ENCODE peak calls at places on chromosomes 3 and 15, in five cellular contexts. One of them, this sample, is unnamed.

GRCh38 chr3:188510366-188510765 is 356.4 kb downstream of the LPP start:
- DNase-seq in astrocyte of the hippocampus: peak
- DNase-seq in hippocampal formation: no peak
- DNase-seq in activated CD4-positive, alpha-beta T cell treated with anti-CD3 and anti-CD28 coated beads, Interleukin-2, amount 10 ng/mL, durations not matched to agents 7 days and 5 days: no peak
- DNase-seq in stimulated activated CD8-positive, alpha-beta memory T cell treated with anti-CD3 and anti-CD28 coated beads, Interleukin-7, amount 100 ng/mL, for 24 hours: no peak
- DNase-seq in this sample: no peak

GRCh38 chr15:85488997-85489396 is 108.6 kb downstream of the AKAP13 start:
- DNase-seq in stimulated activated CD8-positive, alpha-beta memory T cell treated with anti-CD3 and anti-CD28 coated beads, Interleukin-7, amount 100 ng/mL, for 24 hours: no peak
- DNase-seq in hippocampal formation: no peak
- DNase-seq in astrocyte of the hippocampus: no peak
- DNase-seq in activated CD4-positive, alpha-beta T cell treated with anti-CD3 and anti-CD28 coated beads, Interleukin-2, amount 10 ng/mL, durations not matched to agents 7 days and 5 days: no peak
- DNase-seq in this sample: no peak

GRCh38 chr15:88664151-88664778 is 25.4 kb downstream of the ISG20 start:
- DNase-seq in stimulated activated CD8-positive, alpha-beta memory T cell treated with anti-CD3 and anti-CD28 coated beads, Interleukin-7, amount 100 ng/mL, for 24 hours: no peak
- DNase-seq in activated CD4-positive, alpha-beta T cell treated with anti-CD3 and anti-CD28 coated beads, Interleukin-2, amount 10 ng/mL, durations not matched to agents 7 days and 5 days: peak
- DNase-seq in hippocampal formation: peak
- DNase-seq in astrocyte of the hippocampus: no peak
- DNase-seq in this sample: peak

GRCh38 chr3:71226565-71227281 is 356.8 kb downstream of the FOXP1 start:
- DNase-seq in activated CD4-positive, alpha-beta T cell treated with anti-CD3 and anti-CD28 coated beads, Interleukin-2, amount 10 ng/mL, durations not matched to agents 7 days and 5 days: peak
- DNase-seq in stimulated activated CD8-positive, alpha-beta memory T cell treated with anti-CD3 and anti-CD28 coated beads, Interleukin-7, amount 100 ng/mL, for 24 hours: peak
- DNase-seq in hippocampal formation: no peak
- DNase-seq in astrocyte of the hippocampus: peak
- DNase-seq in this sample: no peak

GRCh38 chr3:54870423-54870822 is 57.4 kb downstream of the LRTM1 start:
- DNase-seq in stimulated activated CD8-positive, alpha-beta memory T cell treated with anti-CD3 and anti-CD28 coated beads, Interleukin-7, amount 100 ng/mL, for 24 hours: no peak
- DNase-seq in astrocyte of the hippocampus: peak
- DNase-seq in activated CD4-positive, alpha-beta T cell treated with anti-CD3 and anti-CD28 coated beads, Interleukin-2, amount 10 ng/mL, durations not matched to agents 7 days and 5 days: no peak
- DNase-seq in hippocampal formation: peak
- DNase-seq in this sample: no peak

GRCh38 chr3:30473374-30474051 is 132.9 kb upstream of the TGFBR2 start:
- DNase-seq in activated CD4-positive, alpha-beta T cell treated with anti-CD3 and anti-CD28 coated beads, Interleukin-2, amount 10 ng/mL, durations not matched to agents 7 days and 5 days: no peak
- DNase-seq in stimulated activated CD8-positive, alpha-beta memory T cell treated with anti-CD3 and anti-CD28 coated beads, Interleukin-7, amount 100 ng/mL, for 24 hours: no peak
- DNase-seq in hippocampal formation: no peak
- DNase-seq in astrocyte of the hippocampus: no peak
- DNase-seq in this sample: no peak

GRCh38 chr3:103006541-103006940 is 571.7 kb downstream of the ZPLD1 start:
- DNase-seq in stimulated activated CD8-positive, alpha-beta memory T cell treated with anti-CD3 and anti-CD28 coated beads, Interleukin-7, amount 100 ng/mL, for 24 hours: no peak
- DNase-seq in hippocampal formation: no peak
- DNase-seq in activated CD4-positive, alpha-beta T cell treated with anti-CD3 and anti-CD28 coated beads, Interleukin-2, amount 10 ng/mL, durations not matched to agents 7 days and 5 days: no peak
- DNase-seq in astrocyte of the hippocampus: no peak
- DNase-seq in this sample: no peak

GRCh38 chr15:85667491-85668424 is 127.0 kb downstream of the KLHL25 start:
- DNase-seq in hippocampal formation: no peak
- DNase-seq in astrocyte of the hippocampus: peak
- DNase-seq in activated CD4-positive, alpha-beta T cell treated with anti-CD3 and anti-CD28 coated beads, Interleukin-2, amount 10 ng/mL, durations not matched to agents 7 days and 5 days: peak
- DNase-seq in stimulated activated CD8-positive, alpha-beta memory T cell treated with anti-CD3 and anti-CD28 coated beads, Interleukin-7, amount 100 ng/mL, for 24 hours: no peak
- DNase-seq in this sample: no peak

GRCh38 chr3:38130631-38131065 is 6.3 kb downstream of the ACAA1 start:
- DNase-seq in activated CD4-positive, alpha-beta T cell treated with anti-CD3 and anti-CD28 coated beads, Interleukin-2, amount 10 ng/mL, durations not matched to agents 7 days and 5 days: no peak
- DNase-seq in hippocampal formation: no peak
- DNase-seq in stimulated activated CD8-positive, alpha-beta memory T cell treated with anti-CD3 and anti-CD28 coated beads, Interleukin-7, amount 100 ng/mL, for 24 hours: no peak
- DNase-seq in astrocyte of the hippocampus: no peak
- DNase-seq in this sample: no peak

GRCh38 chr3:50194903-50195500 is 3.6 kb downstream of the GNAT1 start:
- DNase-seq in activated CD4-positive, alpha-beta T cell treated with anti-CD3 and anti-CD28 coated beads, Interleukin-2, amount 10 ng/mL, durations not matched to agents 7 days and 5 days: no peak
- DNase-seq in hippocampal formation: no peak
- DNase-seq in astrocyte of the hippocampus: no peak
- DNase-seq in stimulated activated CD8-positive, alpha-beta memory T cell treated with anti-CD3 and anti-CD28 coated beads, Interleukin-7, amount 100 ng/mL, for 24 hours: no peak
- DNase-seq in this sample: no peak

GRCh38 chr3:111326144-111326995 is 215.6 kb upstream of the CD96 start:
- DNase-seq in hippocampal formation: no peak
- DNase-seq in activated CD4-positive, alpha-beta T cell treated with anti-CD3 and anti-CD28 coated beads, Interleukin-2, amount 10 ng/mL, durations not matched to agents 7 days and 5 days: no peak
- DNase-seq in stimulated activated CD8-positive, alpha-beta memory T cell treated with anti-CD3 and anti-CD28 coated beads, Interleukin-7, amount 100 ng/mL, for 24 hours: no peak
- DNase-seq in astrocyte of the hippocampus: no peak
- DNase-seq in this sample: no peak

GRCh38 chr15:71807125-71807629 is 3.2 kb upstream of the NR2E3 start:
- DNase-seq in astrocyte of the hippocampus: peak
- DNase-seq in hippocampal formation: no peak
- DNase-seq in activated CD4-positive, alpha-beta T cell treated with anti-CD3 and anti-CD28 coated beads, Interleukin-2, amount 10 ng/mL, durations not matched to agents 7 days and 5 days: no peak
- DNase-seq in stimulated activated CD8-positive, alpha-beta memory T cell treated with anti-CD3 and anti-CD28 coated beads, Interleukin-7, amount 100 ng/mL, for 24 hours: no peak
- DNase-seq in this sample: no peak

GRCh38 chr3:46699846-46700523 is 1.2 kb upstream of the TMIE start:
- DNase-seq in hippocampal formation: peak
- DNase-seq in activated CD4-positive, alpha-beta T cell treated with anti-CD3 and anti-CD28 coated beads, Interleukin-2, amount 10 ng/mL, durations not matched to agents 7 days and 5 days: no peak
- DNase-seq in stimulated activated CD8-positive, alpha-beta memory T cell treated with anti-CD3 and anti-CD28 coated beads, Interleukin-7, amount 100 ng/mL, for 24 hours: no peak
- DNase-seq in astrocyte of the hippocampus: no peak
- DNase-seq in this sample: no peak